ENCODE peak calls at places on chromosomes 5 and 9, in four cellular contexts. N is psoas muscle; W is H9; T is CD8-positive, alpha-beta T cell. B is an unnamed sample.

GRCh38 chr5:124342027-124342471 is 404.4 kb downstream of the ZNF608 start:
- DNase-seq in T (no peak), W (no peak), N (no peak), B (no peak)

GRCh38 chr5:4994994-4995393 is 145.1 kb upstream of the ADAMTS16 start:
- DNase-seq in N (no peak), W (no peak), T (no peak), B (no peak)

GRCh38 chr5:144183254-144183889 is 12.7 kb downstream of the KCTD16 start:
- DNase-seq in W (no peak), N (no peak), T (no peak), B (no peak)

GRCh38 chr5:172303090-172303995 is 19.8 kb upstream of the UBTD2 start:
- DNase-seq in W (no peak), N (no peak), T (no peak), B (no peak)

GRCh38 chr9:136943291-136944093 is 1.0 kb downstream of the FBXW5 start:
- DNase-seq in W (no peak), N (no peak), T (no peak), B (no peak)

GRCh38 chr9:117815948-117816347 is 111.7 kb downstream of the TLR4 start:
- DNase-seq in N (no peak), W (no peak), T (no peak), B (no peak)

GRCh38 chr5:163105456-163105855 is 331.9 kb upstream of the CCNG1 start:
- DNase-seq in W (no peak), N (no peak), T (no peak), B (no peak)

GRCh38 chr9:80928697-80929096 is 760.6 kb downstream of the TLE1 start:
- DNase-seq in N (no peak), W (no peak), T (no peak), B (no peak)

GRCh38 chr9:114928092-114928491 is 2.3 kb downstream of the TNFSF8 start:
- DNase-seq in N (no peak), T (no peak), W (no peak), B (no peak)

GRCh38 chr5:113003763-113004162 is 27.2 kb downstream of the DCP2 start:
- DNase-seq in T (no peak), W (no peak), N (no peak), B (no peak)
- H3K27ac ChIP-seq in T (no peak), W (no peak), N (no peak), B (no peak)

DNA sequence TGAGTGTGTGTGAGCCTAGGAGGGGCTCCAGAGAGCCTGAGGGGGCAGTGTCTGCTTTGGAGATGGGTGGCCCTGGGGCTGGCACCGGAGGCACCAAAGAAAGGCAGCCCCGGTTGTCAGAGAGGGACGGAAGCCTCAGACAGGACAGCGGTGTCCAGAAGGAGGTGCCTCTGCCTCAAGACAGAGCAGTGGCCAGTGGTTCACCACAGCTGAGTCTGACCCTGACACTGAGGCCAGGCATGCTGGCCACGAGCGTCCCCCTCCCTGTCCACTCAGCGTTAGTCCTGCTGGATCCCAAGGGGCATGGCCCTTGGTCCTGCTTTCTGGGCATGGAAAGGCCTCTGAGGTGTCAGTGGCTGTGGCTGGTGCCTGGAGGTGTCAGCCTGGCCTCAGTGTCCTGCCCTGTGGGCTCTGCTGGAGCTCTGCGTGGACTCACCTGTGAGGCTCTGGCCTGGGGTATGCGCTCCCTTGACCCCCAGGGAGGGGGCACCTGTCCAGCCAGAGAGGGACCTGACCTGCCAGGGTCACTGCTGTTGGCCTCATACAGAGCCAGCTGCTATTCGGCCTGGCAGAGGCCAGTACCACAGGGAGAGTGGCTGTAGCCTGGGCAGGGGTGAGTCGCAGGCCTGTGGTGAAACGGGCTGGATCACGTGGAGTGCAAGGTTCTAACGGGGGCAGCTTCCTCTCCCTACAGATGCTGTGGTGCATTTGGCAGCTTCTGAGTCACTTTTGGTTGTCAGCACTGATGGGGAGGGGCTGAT is 130.7 kb downstream of the CACNA1B start:
- DNase-seq in N (no peak), W (no peak), T (no peak), B (peak)
- H3K27ac ChIP-seq in N (no peak), W (no peak), T (no peak), B (no peak)

GRCh38 chr5:72453260-72453775 is 53.9 kb downstream of the ZNF366 start:
- DNase-seq in T (no peak), W (no peak), N (no peak), B (no peak)
- H3K27ac ChIP-seq in T (no peak), W (no peak), N (peak), B (peak)

GRCh38 chr9:14741369-14741768 is 18.8 kb upstream of the CER1 start:
- DNase-seq in N (no peak), W (no peak), T (no peak), B (no peak)
- H3K27ac ChIP-seq in N (no peak), W (no peak), T (no peak), B (no peak)

GRCh38 chr9:69768716-69769115 is 8.9 kb upstream of the PTAR1 start:
- DNase-seq in N (no peak), T (no peak), W (no peak), B (no peak)
- H3K27ac ChIP-seq in N (no peak), T (no peak), W (no peak), B (no peak)

GRCh38 chr5:33233013-33233463 is 207.7 kb upstream of the TARS1 start:
- DNase-seq in T (no peak), N (no peak), W (no peak), B (no peak)
- H3K27ac ChIP-seq in T (no peak), N (no peak), W (no peak), B (no peak)

GRCh38 chr9:109474944-109475343 is 23.2 kb downstream of the PTPN3 start:
- DNase-seq in N (no peak), W (no peak), T (no peak), B (no peak)

GRCh38 chr9:109473329-109473728 is 24.8 kb downstream of the PTPN3 start:
- DNase-seq in T (no peak), W (no peak), N (no peak), B (no peak)

GRCh38 chr9:109475526-109475925 is 22.6 kb downstream of the PTPN3 start:
- DNase-seq in T (no peak), W (no peak), N (peak), B (peak)

GRCh38 chr9:109471994-109472393 is 26.1 kb downstream of the PTPN3 start:
- DNase-seq in W (no peak), T (no peak), N (no peak), B (no peak)

DNA sequence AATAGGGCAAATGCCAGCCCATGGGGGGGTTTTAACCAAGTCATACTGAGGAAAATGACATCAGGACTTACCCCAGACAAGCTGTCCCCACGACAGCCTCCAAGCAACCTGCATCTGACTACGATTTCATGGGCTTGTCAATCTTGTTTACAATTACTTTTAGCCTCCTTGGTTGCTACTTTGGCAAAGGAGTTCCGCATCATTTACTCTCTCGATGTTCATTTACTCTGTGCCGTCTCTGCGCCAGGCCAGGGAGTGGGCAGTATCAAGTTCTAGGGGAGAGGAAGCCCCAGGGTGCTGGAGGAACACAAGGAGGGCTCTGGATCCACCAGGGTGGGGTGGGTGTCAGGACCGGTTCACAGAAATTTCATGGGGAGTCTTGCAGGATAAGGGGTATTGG is 23.9 kb downstream of the PTPN3 start:
- DNase-seq in N (no peak), T (no peak), W (no peak), B (no peak)
- H3K27ac ChIP-seq in N (peak), T (no peak), W (no peak), B (peak)

DNA sequence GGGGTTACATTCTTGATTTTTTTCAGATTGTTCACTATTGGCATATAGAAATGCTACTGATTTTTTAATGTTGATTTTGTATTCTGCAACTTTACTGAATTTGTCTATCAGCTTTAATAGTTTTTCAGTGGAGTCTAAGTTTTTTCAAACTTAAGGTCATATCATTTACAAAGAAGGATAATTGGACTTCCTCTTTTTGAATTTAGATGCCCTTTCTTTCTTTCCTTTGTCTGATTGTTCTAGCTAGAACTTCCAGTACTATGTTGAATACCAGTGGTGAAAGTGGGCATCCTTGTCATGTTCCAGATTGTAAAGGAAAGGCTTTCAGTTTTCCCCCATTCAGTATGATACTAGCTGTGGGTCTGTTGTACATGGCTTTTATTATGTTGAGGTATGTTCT is 49.3 kb downstream of the SREK1 start:
- DNase-seq in W (no peak), N (no peak), T (no peak), B (no peak)
- H3K27ac ChIP-seq in W (no peak), N (no peak), T (no peak), B (no peak)

GRCh38 chr5:181236471-181236870 is 7.2 kb downstream of the RACK1 start:
- DNase-seq in N (no peak), W (no peak), T (no peak), B (no peak)

GRCh38 chr5:181234455-181235306 is 9.0 kb downstream of the RACK1 start:
- DNase-seq in N (no peak), W (peak), T (no peak), B (no peak)

GRCh38 chr5:181235689-181236366 is 7.9 kb downstream of the RACK1 start:
- DNase-seq in T (no peak), N (no peak), W (no peak), B (no peak)

GRCh38 chr5:181234116-181234454 is 9.6 kb downstream of the RACK1 start:
- DNase-seq in T (no peak), N (no peak), W (no peak), B (no peak)

DNA sequence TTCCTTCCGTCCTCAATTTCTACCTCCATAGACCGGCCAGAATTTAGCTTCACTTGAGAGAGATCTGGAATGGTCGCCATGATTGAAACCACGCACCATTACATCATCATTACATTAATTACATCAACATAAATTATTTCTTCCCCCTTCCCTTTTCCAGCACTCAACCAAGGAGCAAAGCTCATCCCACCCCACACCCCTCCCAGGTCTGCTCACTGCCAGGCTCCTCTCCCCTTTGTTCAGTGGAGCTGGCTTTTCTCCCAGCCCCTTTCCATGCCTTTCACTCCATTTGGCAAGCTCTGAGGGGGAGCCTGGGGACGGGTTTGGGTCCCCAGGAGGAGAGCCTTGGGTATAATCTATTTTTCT is 8.4 kb downstream of the RACK1 start:
- DNase-seq in N (no peak), T (no peak), W (no peak), B (no peak)
- H3K27ac ChIP-seq in N (no peak), T (no peak), W (peak), B (no peak)

GRCh38 chr5:78016831-78017529 is 240.8 kb upstream of the TBCA start:
- DNase-seq in W (no peak), N (no peak), T (no peak), B (no peak)
- H3K27ac ChIP-seq in W (no peak), N (no peak), T (no peak), B (no peak)

B was measured in right atrium auricular region.